ENCODE peak calls at places on chromosomes 16 and 17, in seven cellular contexts. One of them, this sample, is unnamed.

GRCh38 chr16:66290431-66290830 is 76.1 kb upstream of the CDH5 start:
- DNase-seq in AG04450: no peak
- DNase-seq in cardiac muscle cell: no peak
- DNase-seq in A549: no peak
- DNase-seq in astrocyte: no peak
- DNase-seq in neuronal stem cell: no peak
- DNase-seq in fibroblast of lung: no peak
- DNase-seq in this sample: no peak

GRCh38 chr16:88466175-88466862 is 13.2 kb downstream of the ZFPM1 start:
- DNase-seq in cardiac muscle cell: no peak
- DNase-seq in astrocyte: no peak
- DNase-seq in neuronal stem cell: no peak
- DNase-seq in fibroblast of lung: no peak
- DNase-seq in AG04450: no peak
- DNase-seq in A549: no peak
- DNase-seq in this sample: no peak

GRCh38 chr16:49653577-49653976 is 202.3 kb downstream of the ZNF423 start:
- DNase-seq in A549: no peak
- DNase-seq in cardiac muscle cell: no peak
- DNase-seq in neuronal stem cell: no peak
- DNase-seq in astrocyte: no peak
- DNase-seq in fibroblast of lung: no peak
- DNase-seq in AG04450: no peak
- DNase-seq in this sample: no peak

GRCh38 chr16:50160495-50161164 is 7.5 kb downstream of the TENT4B start:
- DNase-seq in AG04450: no peak
- DNase-seq in neuronal stem cell: no peak
- DNase-seq in astrocyte: peak; percentile 33
- DNase-seq in A549: no peak
- DNase-seq in fibroblast of lung: no peak
- DNase-seq in cardiac muscle cell: no peak
- DNase-seq in this sample: no peak

GRCh38 chr17:7107795-7108559 is 6.6 kb downstream of the ASGR2 start:
- DNase-seq in AG04450: no peak
- DNase-seq in astrocyte: no peak
- DNase-seq in cardiac muscle cell: no peak
- DNase-seq in fibroblast of lung: no peak
- DNase-seq in neuronal stem cell: no peak
- DNase-seq in A549: no peak
- DNase-seq in this sample: no peak

GRCh38 chr16:55502801-55503366 is 6.0 kb upstream of the LPCAT2 start:
- DNase-seq in fibroblast of lung: peak; percentile 98
- DNase-seq in astrocyte: peak; percentile 94
- DNase-seq in neuronal stem cell: no peak
- DNase-seq in A549: peak; percentile 68
- DNase-seq in AG04450: peak; percentile 91
- DNase-seq in cardiac muscle cell: peak; percentile 78
- DNase-seq in this sample: no peak

GRCh38 chr17:80177986-80178590 is 8.3 kb downstream of the CARD14 start:
- DNase-seq in fibroblast of lung: no peak
- DNase-seq in astrocyte: no peak
- DNase-seq in cardiac muscle cell: no peak
- DNase-seq in AG04450: no peak
- DNase-seq in neuronal stem cell: no peak
- DNase-seq in A549: no peak
- DNase-seq in this sample: no peak

GRCh38 chr16:20899503-20900298 is 457 bp downstream of the DCUN1D3 start:
- DNase-seq in A549: peak; percentile 36
- DNase-seq in fibroblast of lung: no peak
- DNase-seq in astrocyte: no peak
- DNase-seq in cardiac muscle cell: peak; percentile 20
- DNase-seq in neuronal stem cell: peak; percentile 17
- DNase-seq in AG04450: no peak
- DNase-seq in this sample: peak; percentile 10

GRCh38 chr17:10614536-10615155 is 42.5 kb downstream of the MYH3 start:
- DNase-seq in astrocyte: peak; percentile 2
- DNase-seq in A549: peak; percentile 61
- DNase-seq in neuronal stem cell: peak; percentile 64
- DNase-seq in fibroblast of lung: peak; percentile 65
- DNase-seq in cardiac muscle cell: peak; percentile 77
- DNase-seq in AG04450: peak; percentile 7
- DNase-seq in this sample: peak; percentile 80

GRCh38 chr16:72847187-72848044 is 200.5 kb downstream of the ZFHX3 start:
- DNase-seq in A549: peak; percentile 76
- DNase-seq in neuronal stem cell: no peak
- DNase-seq in AG04450: no peak
- DNase-seq in cardiac muscle cell: peak; percentile 61
- DNase-seq in astrocyte: no peak
- DNase-seq in fibroblast of lung: peak; percentile 42
- DNase-seq in this sample: peak; percentile 66

GRCh38 chr16:19874026-19874425 is 10.6 kb downstream of the GPRC5B start:
- DNase-seq in AG04450: no peak
- DNase-seq in cardiac muscle cell: no peak
- DNase-seq in A549: no peak
- DNase-seq in neuronal stem cell: no peak
- DNase-seq in astrocyte: no peak
- DNase-seq in fibroblast of lung: no peak
- DNase-seq in this sample: no peak

GRCh38 chr17:79223471-79223870 is 148.8 kb downstream of the ENGASE start:
- DNase-seq in neuronal stem cell: no peak
- DNase-seq in AG04450: no peak
- DNase-seq in astrocyte: no peak
- DNase-seq in cardiac muscle cell: no peak
- DNase-seq in A549: no peak
- DNase-seq in fibroblast of lung: no peak
- DNase-seq in this sample: no peak

GRCh38 chr16:10383626-10384025 is 2.2 kb upstream of the ATF7IP2 start:
- DNase-seq in A549: no peak
- DNase-seq in fibroblast of lung: no peak
- DNase-seq in AG04450: no peak
- DNase-seq in neuronal stem cell: no peak
- DNase-seq in astrocyte: peak; percentile 50
- DNase-seq in cardiac muscle cell: no peak
- DNase-seq in this sample: no peak

GRCh38 chr17:67194134-67194533 is 50.9 kb downstream of the HELZ start:
- DNase-seq in fibroblast of lung: no peak
- DNase-seq in astrocyte: peak; percentile 77
- DNase-seq in neuronal stem cell: no peak
- DNase-seq in AG04450: peak; percentile 37
- DNase-seq in cardiac muscle cell: peak; percentile 6
- DNase-seq in A549: peak; percentile 70
- DNase-seq in this sample: no peak

GRCh38 chr16:88804552-88805339 is 1.2 kb downstream of the CDT1 start:
- DNase-seq in neuronal stem cell: no peak
- DNase-seq in A549: no peak
- DNase-seq in cardiac muscle cell: no peak
- DNase-seq in AG04450: no peak
- DNase-seq in fibroblast of lung: no peak
- DNase-seq in astrocyte: no peak
- DNase-seq in this sample: no peak

GRCh38 chr17:28240688-28241340 is 78.2 kb upstream of the TMEM97 start:
- DNase-seq in cardiac muscle cell: no peak
- DNase-seq in AG04450: no peak
- DNase-seq in fibroblast of lung: no peak
- DNase-seq in neuronal stem cell: no peak
- DNase-seq in A549: no peak
- DNase-seq in astrocyte: no peak
- DNase-seq in this sample: no peak

GRCh38 chr17:80791758-80792284 is 199.8 kb upstream of the CHMP6 start:
- DNase-seq in AG04450: peak; percentile 89
- DNase-seq in A549: peak; percentile 96
- DNase-seq in cardiac muscle cell: no peak
- DNase-seq in neuronal stem cell: no peak
- DNase-seq in astrocyte: peak; percentile 94
- DNase-seq in fibroblast of lung: peak; percentile 99
- DNase-seq in this sample: peak; percentile 79

GRCh38 chr17:62186841-62187240 is 121.8 kb upstream of the MED13 start:
- DNase-seq in astrocyte: peak; percentile 10
- DNase-seq in fibroblast of lung: no peak
- DNase-seq in AG04450: no peak
- DNase-seq in A549: no peak
- DNase-seq in cardiac muscle cell: peak; percentile 7
- DNase-seq in neuronal stem cell: no peak
- DNase-seq in this sample: no peak

DNA sequence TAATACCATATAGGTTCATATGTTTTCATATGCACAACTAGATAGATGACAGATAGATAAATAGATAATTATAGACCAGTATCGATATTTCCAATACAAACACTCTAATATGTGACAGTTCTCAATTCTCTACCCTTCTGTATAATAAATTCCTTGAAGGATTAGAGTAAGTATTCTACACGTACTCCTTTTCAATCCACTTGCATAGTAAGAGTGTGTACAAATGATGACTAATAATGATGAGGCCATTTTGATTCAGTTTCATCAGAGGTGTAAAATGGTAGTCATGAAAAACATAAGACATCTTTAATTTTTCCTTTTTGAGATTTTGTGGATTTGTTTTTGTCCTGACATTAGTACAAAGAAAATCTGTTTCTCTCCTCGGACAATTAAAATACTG is 188.3 kb upstream of the WSB1 start:
- DNase-seq in cardiac muscle cell: no peak
- DNase-seq in neuronal stem cell: no peak
- DNase-seq in fibroblast of lung: no peak
- DNase-seq in A549: no peak
- DNase-seq in astrocyte: no peak
- DNase-seq in AG04450: no peak
- DNase-seq in this sample: no peak
- H3K9me3 ChIP-seq in cardiac muscle cell: no peaks in the 10 kb centered on the region
- H3K9me3 ChIP-seq in neuronal stem cell: peaks cover 3% of the 10 kb centered on the region
- H3K9me3 ChIP-seq in fibroblast of lung: no peaks in the 10 kb centered on the region
- H3K9me3 ChIP-seq in A549: no peaks in the 10 kb centered on the region
- H3K9me3 ChIP-seq in astrocyte: no peaks in the 10 kb centered on the region
- H3K9me3 ChIP-seq in AG04450: no peaks in the 10 kb centered on the region
- H3K9me3 ChIP-seq in this sample: no peaks in the 10 kb centered on the region

DNA sequence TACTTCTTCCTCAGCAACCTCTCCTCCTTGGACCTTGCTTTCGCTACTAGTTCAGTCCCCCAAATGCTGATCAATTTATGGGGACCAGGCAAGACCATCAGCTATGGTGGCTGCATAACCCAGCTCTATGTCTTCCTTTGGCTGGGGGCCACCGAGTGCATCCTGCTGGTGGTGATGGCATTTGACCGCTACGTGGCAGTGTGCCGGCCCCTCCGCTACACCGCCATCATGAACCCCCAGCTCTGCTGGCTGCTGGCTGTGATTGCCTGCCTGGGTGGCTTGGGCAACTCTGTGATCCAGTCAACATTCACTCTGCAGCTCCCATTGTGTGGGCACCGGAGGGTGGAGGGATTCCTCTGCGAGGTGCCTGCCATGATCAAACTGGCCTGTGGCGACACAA is 429 bp downstream of the OR2C1 start:
- DNase-seq in neuronal stem cell: no peak
- DNase-seq in A549: no peak
- DNase-seq in fibroblast of lung: no peak
- DNase-seq in astrocyte: no peak
- DNase-seq in AG04450: no peak
- DNase-seq in cardiac muscle cell: no peak
- DNase-seq in this sample: no peak
- H3K9me3 ChIP-seq in neuronal stem cell: peaks cover 6% of the 10 kb centered on the region
- H3K9me3 ChIP-seq in A549: peaks cover 47% of the 10 kb centered on the region
- H3K9me3 ChIP-seq in fibroblast of lung: no peaks in the 10 kb centered on the region
- H3K9me3 ChIP-seq in astrocyte: no peaks in the 10 kb centered on the region
- H3K9me3 ChIP-seq in AG04450: peaks cover 4% of the 10 kb centered on the region
- H3K9me3 ChIP-seq in cardiac muscle cell: no peaks in the 10 kb centered on the region
- H3K9me3 ChIP-seq in this sample: no peaks in the 10 kb centered on the region

GRCh38 chr17:53724726-53725125 is 98.0 kb upstream of the KIF2B start:
- DNase-seq in AG04450: no peak
- DNase-seq in astrocyte: no peak
- DNase-seq in fibroblast of lung: no peak
- DNase-seq in cardiac muscle cell: no peak
- DNase-seq in A549: no peak
- DNase-seq in neuronal stem cell: no peak
- DNase-seq in this sample: no peak
- H3K9me3 ChIP-seq in AG04450: peaks cover 18% of the 10 kb centered on the region
- H3K9me3 ChIP-seq in astrocyte: no peaks in the 10 kb centered on the region
- H3K9me3 ChIP-seq in fibroblast of lung: no peaks in the 10 kb centered on the region
- H3K9me3 ChIP-seq in cardiac muscle cell: no peaks in the 10 kb centered on the region
- H3K9me3 ChIP-seq in A549: peaks cover 19% of the 10 kb centered on the region
- H3K9me3 ChIP-seq in neuronal stem cell: peaks cover 3% of the 10 kb centered on the region
- H3K9me3 ChIP-seq in this sample: peaks cover 7% of the 10 kb centered on the region

GRCh38 chr17:47791025-47791424 is 30.6 kb downstream of the OSBPL7 start:
- DNase-seq in astrocyte: no peak
- DNase-seq in AG04450: no peak
- DNase-seq in A549: no peak
- DNase-seq in cardiac muscle cell: no peak
- DNase-seq in neuronal stem cell: no peak
- DNase-seq in fibroblast of lung: no peak
- DNase-seq in this sample: no peak

GRCh38 chr17:47789611-47790520 is 31.7 kb downstream of the OSBPL7 start:
- DNase-seq in neuronal stem cell: peak; percentile 44
- DNase-seq in AG04450: no peak
- DNase-seq in astrocyte: peak; percentile 14
- DNase-seq in fibroblast of lung: peak; percentile 44
- DNase-seq in A549: peak; percentile 79
- DNase-seq in cardiac muscle cell: peak; percentile 75
- DNase-seq in this sample: peak; percentile 30

GRCh38 chr17:47792457-47792856 is 29.1 kb downstream of the OSBPL7 start:
- DNase-seq in cardiac muscle cell: no peak
- DNase-seq in fibroblast of lung: no peak
- DNase-seq in astrocyte: no peak
- DNase-seq in A549: no peak
- DNase-seq in AG04450: no peak
- DNase-seq in neuronal stem cell: no peak
- DNase-seq in this sample: no peak

GRCh38 chr17:47797797-47798196 is 23.8 kb downstream of the OSBPL7 start:
- DNase-seq in neuronal stem cell: no peak
- DNase-seq in cardiac muscle cell: peak; percentile 68
- DNase-seq in AG04450: no peak
- DNase-seq in A549: no peak
- DNase-seq in fibroblast of lung: peak; percentile 10
- DNase-seq in astrocyte: no peak
- DNase-seq in this sample: no peak

GRCh38 chr17:47792979-47793378 is 28.6 kb downstream of the OSBPL7 start:
- DNase-seq in A549: no peak
- DNase-seq in neuronal stem cell: no peak
- DNase-seq in fibroblast of lung: no peak
- DNase-seq in AG04450: no peak
- DNase-seq in astrocyte: no peak
- DNase-seq in cardiac muscle cell: no peak
- DNase-seq in this sample: no peak
- H3K9me3 ChIP-seq in A549: no peaks in the 10 kb centered on the region
- H3K9me3 ChIP-seq in neuronal stem cell: no peaks in the 10 kb centered on the region
- H3K9me3 ChIP-seq in fibroblast of lung: no peaks in the 10 kb centered on the region
- H3K9me3 ChIP-seq in AG04450: no peaks in the 10 kb centered on the region
- H3K9me3 ChIP-seq in astrocyte: no peaks in the 10 kb centered on the region
- H3K9me3 ChIP-seq in cardiac muscle cell: no peaks in the 10 kb centered on the region
- H3K9me3 ChIP-seq in this sample: no peaks in the 10 kb centered on the region